ENCODE peak calls at places on chromosome 12, in five cellular contexts. V, R, C, A and F are unnamed samples.
A peak's percentile ranks its signal among the peaks of the same experiment; 100 is the strongest.

GRCh38 chr12:116381240-116381743 is 103.8 kb upstream of the MED13L start:
- DNase-seq in V (no peak), R (no peak), C (no peak), A (no peak), F (no peak)

GRCh38 chr12:65892905-65893304 is 68.6 kb downstream of the HMGA2 start:
- DNase-seq in V (no peak), R (no peak), C (no peak), A (no peak), F (peak; percentile 33)

GRCh38 chr12:2792670-2793500 is 1.9 kb upstream of the FKBP4 start:
- DNase-seq in V (no peak), R (no peak), C (no peak), A (no peak), F (no peak)

GRCh38 chr12:774051-774614 is 21.8 kb downstream of the WNK1 start:
- DNase-seq in V (no peak), R (peak; percentile 27), C (no peak), A (no peak), F (no peak)

GRCh38 chr12:31033146-31033545 is 40.5 kb upstream of the DDX11 start:
- DNase-seq in V (no peak), R (no peak), C (no peak), A (no peak), F (no peak)

GRCh38 chr12:132178314-132178713 is 34.1 kb downstream of the NOC4L start:
- DNase-seq in V (no peak), R (no peak), C (no peak), A (no peak), F (no peak)

GRCh38 chr12:86660488-86661171 is 404.4 kb upstream of the MGAT4C start:
- DNase-seq in V (no peak), R (peak; percentile 30), C (no peak), A (no peak), F (peak; percentile 5)

GRCh38 chr12:31316964-31317363 is 9.0 kb downstream of the SINHCAF start:
- DNase-seq in V (no peak), R (peak; percentile 52), C (no peak), A (no peak), F (no peak)

GRCh38 chr12:29024117-29024516 is 125.0 kb upstream of the FAR2 start:
- DNase-seq in V (no peak), R (no peak), C (no peak), A (no peak), F (no peak)

GRCh38 chr12:103495158-103495782 is 498 bp downstream of the C12orf42 start:
- DNase-seq in V (peak; percentile 73), R (peak; percentile 97), C (peak; percentile 53), A (peak; percentile 54), F (no peak)

GRCh38 chr12:113154351-113154973 is 4.9 kb downstream of the CFAP73 start:
- DNase-seq in V (no peak), R (peak; percentile 32), C (no peak), A (peak; percentile 81), F (no peak)

GRCh38 chr12:84826925-84827324 is 85.7 kb downstream of the SLC6A15 start:
- DNase-seq in V (no peak), R (no peak), C (no peak), A (no peak), F (no peak)

GRCh38 chr12:22821985-22822384 is 197.0 kb downstream of the ETNK1 start:
- DNase-seq in V (no peak), R (no peak), C (no peak), A (no peak), F (no peak)

GRCh38 chr12:131202592-131203378 is 249.1 kb downstream of the ADGRD1 start:
- DNase-seq in V (no peak), R (no peak), C (no peak), A (no peak), F (no peak)

GRCh38 chr12:120252071-120252906 is 13.2 kb downstream of the PXN start:
- DNase-seq in V (no peak), R (no peak), C (peak; percentile 71), A (no peak), F (no peak)

GRCh38 chr12:32083489-32083888 is 23.2 kb upstream of the BICD1 start:
- DNase-seq in V (no peak), R (no peak), C (no peak), A (no peak), F (no peak)

GRCh38 chr12:49232940-49233841 is 31.7 kb upstream of the TUBA1C start:
- DNase-seq in V (no peak), R (peak; percentile 97), C (no peak), A (peak; percentile 86), F (no peak)

GRCh38 chr12:82174936-82175335 is 183.3 kb downstream of the CCDC59 start:
- DNase-seq in V (no peak), R (peak; percentile 99), C (no peak), A (no peak), F (no peak)

GRCh38 chr12:19491863-19492262 is 52.6 kb downstream of the AEBP2 start:
- DNase-seq in V (no peak), R (peak; percentile 12), C (no peak), A (no peak), F (no peak)

GRCh38 chr12:56565510-56566101 is 44.0 kb downstream of the RBMS2 start:
- DNase-seq in V (no peak), R (peak; percentile 4), C (no peak), A (no peak), F (peak; percentile 40)

GRCh38 chr12:104930388-104931326 is 27.4 kb downstream of the SLC41A2 start:
- DNase-seq in V (no peak), R (no peak), C (no peak), A (no peak), F (no peak)

GRCh38 chr12:9673404-9674225 is 4.1 kb downstream of the CLEC2D start:
- DNase-seq in V (no peak), R (no peak), C (no peak), A (no peak), F (peak; percentile 63)

GRCh38 chr12:71710276-71711125 is 24.6 kb downstream of the TMEM19 start:
- DNase-seq in V (no peak), R (no peak), C (no peak), A (no peak), F (peak; percentile 47)